ENCODE peak calls at places on chromosomes 11 and 22, in seven cellular contexts. D, Y, I, R, V, T and C are unnamed samples.

GRCh38 chr11:15159085-15159484 is 44.4 kb downstream of the INSC start:
- DNase-seq in D (no peak), Y (no peak), I (no peak), T (no peak), R (no peak), V (peak), C (no peak)

GRCh38 chr22:43561421-43562178 is 149.8 kb downstream of the MPPED1 start:
- DNase-seq in Y (no peak), V (no peak), T (no peak), R (no peak), I (no peak), D (no peak), C (no peak)

GRCh38 chr11:102488208-102488607 is 35.6 kb upstream of the TMEM123 start:
- DNase-seq in R (no peak), D (no peak), Y (no peak), I (no peak), V (no peak), T (no peak), C (no peak)

GRCh38 chr11:127017482-127017881 is 16.9 kb upstream of the KIRREL3 start:
- DNase-seq in D (no peak), I (peak), Y (no peak), T (no peak), V (peak), R (peak), C (peak)

GRCh38 chr11:98772799-98773198 is 247.9 kb upstream of the CNTN5 start:
- DNase-seq in T (no peak), R (no peak), I (no peak), D (no peak), V (no peak), Y (no peak), C (no peak)

GRCh38 chr22:38110863-38111852 is 674 bp upstream of the BAIAP2L2 start:
- DNase-seq in V (peak), I (peak), D (peak), T (no peak), R (no peak), Y (no peak), C (no peak)

GRCh38 chr11:84719935-84720577 is 907.1 kb downstream of the DLG2 start:
- DNase-seq in R (no peak), I (no peak), T (no peak), V (no peak), Y (no peak), D (no peak), C (no peak)

GRCh38 chr11:86041975-86042378 is 26.9 kb downstream of the PICALM start:
- DNase-seq in Y (peak), V (peak), T (peak), I (peak), R (peak), D (peak), C (peak)

GRCh38 chr11:30635401-30635989 is 49.3 kb upstream of the MPPED2 start:
- DNase-seq in D (no peak), R (no peak), I (peak), V (no peak), Y (no peak), T (no peak), C (no peak)

GRCh38 chr11:14637868-14638409 is 5.7 kb upstream of the PDE3B start:
- DNase-seq in I (no peak), T (no peak), R (no peak), Y (no peak), V (no peak), D (no peak), C (no peak)

GRCh38 chr22:38948181-38948940 is 9.0 kb upstream of the APOBEC3A start:
- DNase-seq in R (no peak), T (no peak), V (no peak), I (no peak), D (no peak), Y (no peak), C (no peak)

GRCh38 chr11:69922596-69923111 is 103.4 kb upstream of the FGF3 start:
- DNase-seq in R (no peak), T (no peak), I (no peak), Y (no peak), D (no peak), V (no peak), C (no peak)

GRCh38 chr11:75429902-75430691 is 2.9 kb downstream of the KLHL35 start:
- DNase-seq in I (peak), R (no peak), D (peak), V (peak), T (no peak), Y (no peak), C (no peak)

GRCh38 chr11:14445542-14446530 is 53.8 kb downstream of the COPB1 start:
- DNase-seq in T (no peak), I (no peak), V (peak), R (no peak), D (no peak), Y (no peak), C (no peak)

GRCh38 chr11:106624377-106624776 is 393.9 kb downstream of the GUCY1A2 start:
- DNase-seq in T (no peak), I (no peak), Y (no peak), D (no peak), V (no peak), R (no peak), C (no peak)

GRCh38 chr11:2898366-2899079 is 12.9 kb upstream of the CDKN1C start:
- DNase-seq in T (peak), Y (no peak), I (peak), V (peak), R (peak), D (peak), C (peak)

GRCh38 chr11:68903631-68904457 is at the start of the genes IGHMBP2 and MRPL21:
- DNase-seq in Y (peak), I (no peak), T (peak), R (peak), D (peak), V (peak), C (peak)

GRCh38 chr11:124891390-124891861 is 6.2 kb downstream of the ROBO4 start:
- DNase-seq in T (no peak), Y (no peak), D (no peak), I (no peak), V (peak), R (no peak), C (no peak)

GRCh38 chr11:70530629-70531185 is 132.4 kb downstream of the CTTN start:
- DNase-seq in D (no peak), T (no peak), Y (no peak), V (no peak), I (no peak), R (no peak), C (no peak)

GRCh38 chr11:8777907-8778767 is 95.5 kb downstream of the RPL27A start:
- DNase-seq in I (no peak), R (no peak), V (peak), T (peak), D (peak), Y (peak), C (no peak)

GRCh38 chr11:88293931-88294330 is 43.6 kb downstream of the CTSC start:
- DNase-seq in R (no peak), I (no peak), Y (no peak), T (no peak), V (peak), D (no peak), C (no peak)

GRCh38 chr11:88295028-88295427 is 42.5 kb downstream of the CTSC start:
- DNase-seq in T (no peak), V (no peak), R (no peak), I (no peak), Y (no peak), D (no peak), C (no peak)

GRCh38 chr11:88288560-88288959 is 49.0 kb downstream of the CTSC start:
- DNase-seq in I (no peak), Y (no peak), R (no peak), V (no peak), D (no peak), T (no peak), C (no peak)

GRCh38 chr11:88297320-88298263 is 39.9 kb downstream of the CTSC start:
- DNase-seq in R (no peak), T (no peak), V (no peak), D (no peak), I (no peak), Y (no peak), C (no peak)

DNA sequence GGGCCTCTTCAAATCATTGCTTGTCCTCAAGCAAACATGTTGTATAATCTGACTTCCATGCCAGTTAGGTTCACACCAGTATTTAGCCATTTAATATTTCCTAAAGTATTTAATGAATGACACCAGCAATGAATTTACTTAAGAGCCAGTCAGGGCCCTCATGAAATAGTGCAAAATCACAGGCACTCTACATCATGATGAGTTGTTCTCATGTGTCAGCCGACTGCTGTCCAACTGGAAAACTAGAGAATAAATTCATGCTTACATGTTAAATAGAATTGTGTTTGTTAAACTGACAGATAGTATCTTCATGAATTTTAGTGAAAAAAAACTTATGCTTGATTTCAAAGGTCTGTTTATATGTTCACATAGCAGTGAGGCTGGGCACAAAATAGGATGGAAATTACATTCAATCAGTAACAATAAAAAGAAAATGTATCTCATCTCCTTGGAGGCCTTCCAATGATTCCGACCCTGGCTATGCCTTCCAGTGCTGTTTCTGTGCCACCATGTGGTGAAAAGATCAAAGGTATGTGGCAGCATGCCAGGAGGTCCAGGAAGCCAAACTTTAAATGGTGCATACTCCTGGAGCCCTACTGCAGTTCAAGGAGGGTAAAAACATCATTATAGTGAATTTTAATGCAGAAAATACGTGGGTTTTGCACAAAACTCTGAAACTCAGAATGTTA is 45.2 kb downstream of the CTSC start:
- DNase-seq in I (no peak), T (no peak), Y (no peak), V (peak), D (no peak), R (no peak), C (no peak)
- TF ChIP-seq CTCF in I (peak), T (no peak), Y (no peak), V (no peak), D (no peak), R (no peak), C (no peak)

DNA sequence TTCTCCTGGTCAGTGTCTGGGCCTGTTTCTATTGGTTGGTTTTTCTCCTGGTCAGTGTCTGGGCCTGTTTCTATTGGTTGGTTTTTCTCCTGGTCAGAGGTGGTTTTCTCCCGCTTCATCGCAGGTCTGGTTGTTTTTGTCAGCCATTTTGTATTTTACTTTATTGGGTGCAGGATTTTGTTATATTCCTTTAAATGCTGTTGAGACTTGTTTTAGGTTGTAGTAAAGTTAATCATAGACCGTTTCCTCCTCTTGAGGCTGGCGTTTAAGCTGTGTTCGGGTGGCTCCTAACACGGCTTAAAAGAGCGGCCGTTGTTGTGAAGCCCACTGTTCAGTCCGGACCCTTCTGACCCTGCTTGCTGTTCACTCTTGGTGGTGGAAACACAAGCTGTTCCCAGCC is 26.2 kb downstream of the ZBED4 start:
- DNase-seq in D (no peak), Y (no peak), R (no peak), I (no peak), V (no peak), T (no peak), C (no peak)
- H3K4me3 ChIP-seq in D (no peak), Y (no peak), R (no peak), I (no peak), V (no peak), T (no peak), C (no peak)

GRCh38 chr11:44658451-44658850 is 68.3 kb upstream of the TSPAN18 start:
- DNase-seq in I (no peak), T (no peak), D (no peak), V (no peak), Y (no peak), R (no peak), C (no peak)
- TF ChIP-seq CTCF in I (peak), T (no peak), D (peak), V (no peak), Y (no peak), R (peak), C (no peak)

GRCh38 chr11:123163621-123164020 is 31.4 kb downstream of the CLMP start:
- DNase-seq in D (no peak), I (no peak), Y (no peak), R (no peak), T (no peak), V (no peak), C (no peak)
- H3K4me3 ChIP-seq in D (no peak), I (no peak), Y (no peak), R (no peak), T (no peak), V (no peak), C (no peak)

GRCh38 chr11:47980093-47980906 is at the start of gene PTPRJ:
- DNase-seq in V (peak), I (no peak), Y (no peak), D (peak), R (no peak), T (no peak), C (no peak)
- TF ChIP-seq CTCF in V (no peak), I (no peak), Y (no peak), D (no peak), R (no peak), T (no peak), C (no peak)

DNA sequence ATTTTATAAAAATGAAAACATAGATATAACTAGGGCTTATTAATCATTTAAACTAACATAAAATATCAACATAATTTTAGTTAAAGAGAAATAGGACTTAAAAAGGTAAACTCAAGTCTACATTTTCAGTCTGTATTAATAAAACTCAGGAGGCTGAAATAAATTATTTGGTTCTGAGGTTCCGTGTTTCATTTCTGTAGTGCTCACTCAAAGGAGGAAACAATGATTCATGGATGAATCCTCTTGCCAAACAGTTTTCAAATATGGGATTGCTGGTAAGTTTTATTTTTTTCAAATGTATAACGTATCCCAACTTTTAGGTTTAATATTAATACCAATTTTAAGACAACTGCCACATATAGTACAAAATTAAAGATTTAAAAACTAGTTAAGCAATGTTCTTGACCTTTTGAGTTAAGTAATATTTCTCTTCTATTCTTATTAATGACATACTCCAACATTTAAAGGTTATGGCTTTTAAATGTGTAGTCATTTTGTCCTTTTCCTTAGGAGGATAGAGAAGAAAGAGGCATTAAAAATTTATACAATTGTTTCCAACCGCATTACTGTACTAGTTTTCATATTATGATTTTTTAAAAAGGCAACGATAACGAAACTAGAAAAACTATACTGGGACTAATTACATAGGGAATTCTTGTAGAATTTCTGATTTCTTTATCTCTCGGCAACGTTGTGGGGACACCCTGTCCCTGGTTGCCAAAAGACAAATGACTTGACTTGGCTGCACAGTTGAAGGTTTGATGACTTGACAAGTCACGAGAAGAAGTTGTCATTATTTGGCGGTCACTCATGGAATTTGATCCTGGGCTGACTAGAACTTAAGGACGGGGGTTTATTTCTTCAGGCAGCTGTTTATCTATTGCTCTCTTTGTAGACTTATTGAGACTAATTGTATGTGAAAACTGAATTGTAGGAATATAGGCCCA is 69.2 kb upstream of the ADSL start:
- DNase-seq in R (no peak), T (peak), V (peak), D (no peak), Y (no peak), I (no peak), C (no peak)
- H3K4me3 ChIP-seq in R (peak), T (no peak), V (peak), D (peak), Y (peak), I (no peak), C (peak)

GRCh38 chr11:73991471-73992006 is 8.9 kb upstream of the UCP2 start:
- DNase-seq in T (no peak), R (no peak), I (no peak), V (no peak), Y (no peak), D (no peak), C (no peak)

GRCh38 chr11:73983764-73984543 is 1.3 kb upstream of the UCP2 start:
- DNase-seq in D (no peak), T (no peak), V (no peak), R (no peak), Y (no peak), I (no peak), C (no peak)

GRCh38 chr11:73990727-73991126 is 8.1 kb upstream of the UCP2 start:
- DNase-seq in Y (no peak), T (no peak), V (no peak), I (no peak), R (no peak), D (no peak), C (no peak)

GRCh38 chr11:73988227-73988626 is 5.6 kb upstream of the UCP2 start:
- DNase-seq in I (no peak), V (no peak), R (no peak), T (no peak), Y (no peak), D (no peak), C (no peak)

GRCh38 chr11:73989156-73989555 is 6.5 kb upstream of the UCP2 start:
- DNase-seq in I (no peak), V (no peak), Y (no peak), T (no peak), R (no peak), D (no peak), C (no peak)
- TF ChIP-seq CTCF in I (no peak), V (no peak), Y (no peak), T (no peak), R (no peak), D (no peak), C (no peak)